ENCODE peak calls at places on chromosome 21, in ten cellular contexts. F, O, R, T, D, S, K, Q, A and Y are unnamed samples. For H3K4me1, the result is how much of the 10 kb centered on the place peaks cover.

GRCh38 chr21:29232601-29233541 is 65.9 kb upstream of the BACH1 start:
- DNase-seq in F (no peak), O (peak), R (no peak), T (no peak), D (no peak), S (no peak), K (no peak), Q (peak), A (no peak), Y (no peak)

GRCh38 chr21:16634522-16634914 is 878.3 kb upstream of the CXADR start:
- DNase-seq in F (no peak), O (no peak), R (no peak), T (no peak), D (no peak), S (no peak), K (no peak), Q (no peak), A (no peak), Y (no peak)

GRCh38 chr21:34883501-34884271 is 165.4 kb downstream of the RUNX1 start:
- DNase-seq in F (no peak), O (no peak), R (no peak), T (no peak), D (no peak), S (no peak), K (no peak), Q (no peak), A (no peak), Y (no peak)

GRCh38 chr21:35223480-35224156 is 174.5 kb upstream of the RUNX1 start:
- DNase-seq in F (no peak), O (no peak), R (no peak), T (no peak), D (no peak), S (peak), K (no peak), Q (no peak), A (no peak), Y (no peak)

GRCh38 chr21:26388731-26389231 is 184.3 kb downstream of the CYYR1 start:
- DNase-seq in F (no peak), O (peak), R (peak), T (no peak), D (no peak), S (peak), K (no peak), Q (peak), A (no peak), Y (no peak)

GRCh38 chr21:27168084-27168483 is 201.2 kb upstream of the ADAMTS5 start:
- DNase-seq in F (no peak), O (no peak), R (no peak), T (no peak), D (no peak), S (no peak), K (no peak), Q (peak), A (no peak), Y (no peak)

GRCh38 chr21:26469789-26470188 is 103.3 kb downstream of the CYYR1 start:
- DNase-seq in F (no peak), O (no peak), R (no peak), T (no peak), D (peak), S (no peak), K (no peak), Q (peak), A (peak), Y (no peak)

GRCh38 chr21:31185663-31186062 is 147.4 kb upstream of the KRTAP19-8 start:
- DNase-seq in F (no peak), O (no peak), R (no peak), T (no peak), D (no peak), S (no peak), K (no peak), Q (no peak), A (no peak), Y (no peak)

GRCh38 chr21:26674324-26674723 is 101.2 kb upstream of the CYYR1 start:
- DNase-seq in F (no peak), O (no peak), R (no peak), T (no peak), D (no peak), S (no peak), K (no peak), Q (no peak), A (no peak), Y (no peak)

GRCh38 chr21:33267250-33267649 is 1.1 kb downstream of the IL10RB start:
- DNase-seq in F (no peak), O (no peak), R (no peak), T (no peak), D (no peak), S (no peak), K (no peak), Q (no peak), A (no peak), Y (no peak)

GRCh38 chr21:32184485-32184884 is 94.4 kb downstream of the MIS18A start:
- DNase-seq in F (no peak), O (no peak), R (no peak), T (no peak), D (no peak), S (peak), K (no peak), Q (no peak), A (no peak), Y (no peak)

GRCh38 chr21:43315244-43316137 is 111.4 kb downstream of the SIK1 start:
- DNase-seq in F (peak), O (no peak), R (no peak), T (peak), D (no peak), S (no peak), K (peak), Q (no peak), A (no peak), Y (no peak)

GRCh38 chr21:25995283-25995682 is 175.3 kb downstream of the APP start:
- DNase-seq in F (no peak), O (no peak), R (no peak), T (no peak), D (no peak), S (no peak), K (no peak), Q (no peak), A (no peak), Y (no peak)

GRCh38 chr21:20811702-20812101 is 186.5 kb upstream of the NCAM2 start:
- DNase-seq in F (no peak), O (no peak), R (no peak), T (no peak), D (no peak), S (no peak), K (no peak), Q (no peak), A (no peak), Y (no peak)

GRCh38 chr21:43193651-43194302 is 25.0 kb downstream of the CRYAA start:
- DNase-seq in F (no peak), O (peak), R (no peak), T (peak), D (peak), S (peak), K (no peak), Q (peak), A (peak), Y (no peak)

GRCh38 chr21:32717851-32718316 is 9.9 kb downstream of the SYNJ1 start:
- DNase-seq in F (no peak), O (no peak), R (no peak), T (no peak), D (no peak), S (no peak), K (no peak), Q (peak), A (no peak), Y (no peak)

GRCh38 chr21:23574932-23575331 is 2032.3 kb downstream of the MRPL39 start:
- DNase-seq in F (no peak), O (no peak), R (no peak), T (no peak), D (no peak), S (no peak), K (no peak), Q (no peak), A (no peak), Y (no peak)

GRCh38 chr21:34511787-34512451 is at the start of gene KCNE1:
- DNase-seq in F (no peak), O (no peak), R (no peak), T (no peak), D (no peak), S (no peak), K (no peak), Q (no peak), A (peak), Y (no peak)

GRCh38 chr21:43754948-43755781 is 20.9 kb downstream of the CSTB start:
- DNase-seq in F (no peak), O (no peak), R (no peak), T (no peak), D (no peak), S (no peak), K (no peak), Q (no peak), A (peak), Y (no peak)

GRCh38 chr21:25901580-25901979 is 166.8 kb downstream of the GABPA start:
- DNase-seq in F (no peak), O (no peak), R (no peak), T (no peak), D (no peak), S (no peak), K (no peak), Q (peak), A (no peak), Y (no peak)

GRCh38 chr21:31075844-31076243 is 37.6 kb upstream of the KRTAP19-8 start:
- DNase-seq in F (no peak), O (no peak), R (no peak), T (no peak), D (no peak), S (no peak), K (no peak), Q (no peak), A (no peak), Y (no peak)

GRCh38 chr21:24826822-24827221 is 780.5 kb downstream of the MRPL39 start:
- DNase-seq in F (no peak), O (no peak), R (no peak), T (no peak), D (no peak), S (no peak), K (no peak), Q (no peak), A (no peak), Y (no peak)

GRCh38 chr21:46005481-46005881 is 23.9 kb downstream of the COL6A1 start:
- DNase-seq in F (no peak), O (no peak), R (no peak), T (no peak), D (no peak), S (no peak), K (no peak), Q (no peak), A (peak), Y (no peak)

GRCh38 chr21:38982804-38983203 is 177.1 kb downstream of the ETS2 start:
- DNase-seq in F (no peak), O (no peak), R (no peak), T (no peak), D (no peak), S (no peak), K (no peak), Q (no peak), A (no peak), Y (no peak)

GRCh38 chr21:38983560-38983959 is 177.8 kb downstream of the ETS2 start:
- DNase-seq in F (no peak), O (no peak), R (no peak), T (no peak), D (no peak), S (no peak), K (no peak), Q (no peak), A (no peak), Y (no peak)

GRCh38 chr21:38985423-38986378 is 180.0 kb downstream of the ETS2 start:
- DNase-seq in F (no peak), O (no peak), R (no peak), T (peak), D (peak), S (peak), K (no peak), Q (peak), A (peak), Y (peak)

GRCh38 chr21:38984982-38985422 is 179.3 kb downstream of the ETS2 start:
- DNase-seq in F (no peak), O (no peak), R (no peak), T (no peak), D (no peak), S (peak), K (no peak), Q (peak), A (peak), Y (no peak)

GRCh38 chr21:38984568-38984967 is 178.8 kb downstream of the ETS2 start:
- DNase-seq in F (no peak), O (no peak), R (no peak), T (no peak), D (no peak), S (no peak), K (no peak), Q (no peak), A (no peak), Y (no peak)
- H3K27ac ChIP-seq in F (no peak), O (no peak), R (no peak), T (peak), D (peak), S (no peak), K (no peak), Q (no peak), A (no peak), Y (peak)

GRCh38 chr21:38351961-38352521 is 95.2 kb downstream of the KCNJ15 start:
- DNase-seq in F (no peak), O (no peak), R (peak), T (no peak), D (peak), S (peak), K (no peak), Q (peak), A (no peak), Y (no peak)
- H3K4me3 ChIP-seq in F (no peak), O (no peak), R (no peak), T (no peak), D (no peak), S (no peak), K (no peak), Q (no peak), A (no peak), Y (peak)

DNA sequence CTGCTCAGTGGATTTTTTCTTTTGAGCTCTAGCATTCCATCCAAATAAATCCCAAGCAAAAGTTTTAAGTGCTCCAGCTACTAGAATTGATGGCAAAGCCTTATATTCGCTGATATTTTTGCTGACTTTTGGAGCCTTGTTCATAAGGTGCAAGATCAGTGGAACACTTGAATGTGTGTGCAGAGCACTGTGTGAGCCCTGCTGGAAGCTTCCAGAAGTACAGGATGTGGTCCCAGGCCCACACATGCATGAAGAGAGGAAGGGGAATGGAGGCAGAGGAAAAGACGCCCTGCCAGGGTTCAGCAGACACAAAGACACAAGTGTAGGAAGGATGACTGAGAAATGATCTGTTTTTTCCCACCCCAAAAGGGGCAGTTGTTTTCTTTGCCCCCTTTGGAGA is 169.4 kb downstream of the KCNJ6 start:
- DNase-seq in F (no peak), O (no peak), R (no peak), T (no peak), D (no peak), S (no peak), K (no peak), Q (no peak), A (no peak), Y (no peak)
- H3K4me1 ChIP-seq in F (under half), O (under half), R (under half), T (under half), D (under half), S (under half), K (under half), Q (under half), A (under half), Y (under half)

GRCh38 chr21:21997390-21998333 is 999.5 kb downstream of the NCAM2 start:
- DNase-seq in F (no peak), O (no peak), R (no peak), T (no peak), D (no peak), S (peak), K (no peak), Q (no peak), A (no peak), Y (no peak)
- H3K27ac ChIP-seq in F (no peak), O (no peak), R (no peak), T (no peak), D (no peak), S (no peak), K (no peak), Q (no peak), A (no peak), Y (no peak)

GRCh38 chr21:36532769-36533467 is 53.0 kb upstream of the CLDN14 start:
- DNase-seq in F (no peak), O (no peak), R (no peak), T (no peak), D (no peak), S (no peak), K (no peak), Q (peak), A (no peak), Y (no peak)
- H3K4me3 ChIP-seq in F (no peak), O (no peak), R (no peak), T (no peak), D (no peak), S (no peak), K (no peak), Q (no peak), A (no peak), Y (no peak)

DNA sequence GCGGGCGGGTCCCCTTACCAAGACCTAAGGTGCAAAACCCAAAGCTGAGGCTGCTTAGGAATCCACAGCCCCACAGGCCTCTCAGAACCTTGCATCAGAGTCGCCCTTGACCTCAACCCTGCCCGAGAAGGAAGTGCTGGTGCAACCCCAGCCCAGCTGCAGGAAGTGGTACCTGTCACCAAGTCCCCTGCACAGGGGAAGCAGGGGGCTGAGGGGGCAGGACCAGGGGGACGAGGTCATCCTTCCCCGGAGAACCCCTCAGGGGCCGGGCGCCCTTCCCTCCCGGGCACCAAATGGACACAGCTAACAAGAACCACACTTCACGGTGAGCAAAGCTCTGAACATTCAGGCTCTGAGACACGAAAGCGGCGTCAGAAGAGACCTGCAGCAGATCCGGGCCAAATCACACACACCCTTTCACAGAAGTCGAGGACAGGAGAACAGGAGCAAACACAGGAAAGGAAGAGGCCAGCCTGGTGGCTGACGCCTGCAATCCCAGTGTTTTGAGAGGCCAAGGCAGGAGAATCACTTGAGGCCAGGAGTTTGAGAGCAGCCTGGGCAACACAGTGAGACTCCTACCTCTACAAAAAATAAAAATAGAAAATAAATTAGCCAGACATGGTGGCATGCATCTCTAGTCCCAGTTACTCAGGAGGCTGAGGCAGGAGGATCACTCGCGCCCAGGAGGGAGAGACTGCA is 6.4 kb downstream of the ITGB2 start:
- DNase-seq in F (peak), O (peak), R (no peak), T (peak), D (no peak), S (no peak), K (peak), Q (no peak), A (no peak), Y (no peak)
- H3K4me1 ChIP-seq in F (half or more), O (half or more), R (under half), T (half or more), D (under half), S (half or more), K (half or more), Q (under half), A (under half), Y (under half)